ENCODE peak calls at places on chromosomes 16 and 17, in four cellular contexts. N is K562, D is GM12878, A is WTC11. P is an unnamed sample.

GRCh38 chr17:80284631-80285030 is 24.0 kb downstream of the RNF213 start:
- DNase-seq in N (peak), D (no peak), A (peak), P (no peak)

GRCh38 chr17:56929362-56929969 is 15.6 kb upstream of the TRIM25 start:
- DNase-seq in N (no peak), D (no peak), A (no peak), P (no peak)

GRCh38 chr16:2770057-2770780 is 6.9 kb downstream of the ELOB start:
- DNase-seq in N (no peak), D (no peak), A (no peak), P (no peak)

GRCh38 chr16:4350365-4350786 is 745 bp downstream of the PAM16 start:
- DNase-seq in N (no peak), D (no peak), A (no peak), P (no peak)

GRCh38 chr17:17445925-17446665 is 30.7 kb upstream of the MED9 start:
- DNase-seq in N (no peak), D (no peak), A (no peak), P (peak)

GRCh38 chr17:49898547-49899490 is 51.0 kb upstream of the TAC4 start:
- DNase-seq in N (peak), D (no peak), A (peak), P (peak)

GRCh38 chr17:73795730-73796129 is 151.5 kb upstream of the SDK2 start:
- DNase-seq in N (no peak), D (no peak), A (no peak), P (peak)

GRCh38 chr17:7404737-7405412 is 978 bp upstream of the TMEM256 start:
- DNase-seq in N (peak), D (no peak), A (peak), P (no peak)

DNA sequence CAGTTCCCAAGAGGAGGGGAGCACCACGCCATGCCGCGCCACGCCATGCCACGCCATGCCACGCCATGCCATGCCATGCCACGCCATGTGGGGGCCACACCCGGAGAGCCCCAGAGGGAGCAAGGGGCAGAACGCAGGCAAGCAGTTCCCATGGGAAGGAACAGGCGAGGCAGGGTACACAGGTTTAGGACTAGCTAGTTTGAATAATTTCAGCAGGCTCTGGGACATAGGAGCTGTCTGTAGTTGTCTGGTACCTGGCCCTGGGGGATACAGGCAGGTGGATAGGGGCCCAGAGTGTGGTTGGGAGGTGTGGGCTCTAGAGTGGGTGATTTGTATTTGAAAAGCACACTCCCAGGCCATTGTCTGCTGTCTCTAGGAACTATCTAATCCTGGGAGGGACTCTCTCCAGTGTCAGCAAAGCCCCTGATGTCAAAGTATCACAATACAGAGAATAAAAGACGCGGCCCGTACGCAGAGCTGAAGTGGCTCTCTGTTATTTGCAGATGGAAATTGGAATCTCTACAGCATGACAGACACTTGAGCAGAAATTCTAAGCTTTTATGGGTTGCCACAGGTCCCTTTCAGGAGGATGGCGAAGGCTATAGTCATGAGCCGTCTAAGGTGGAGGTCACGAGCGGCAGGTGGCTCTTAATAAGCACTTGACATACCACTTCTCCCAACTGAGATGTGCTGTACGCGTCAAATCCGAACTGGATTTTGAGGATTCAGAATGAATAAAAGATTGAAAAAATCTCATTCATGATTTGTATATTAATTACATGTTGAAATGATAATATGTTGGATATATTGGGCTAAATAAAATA is 220.8 kb upstream of the TNRC6C start:
- DNase-seq in N (no peak), D (no peak), A (peak), P (no peak)
- TF ChIP-seq TCF7 in N (no peak), D (no peak), A (no peak), P (no peak)

GRCh38 chr16:10123141-10123540 is 59.1 kb downstream of the GRIN2A start:
- DNase-seq in N (no peak), D (no peak), A (no peak), P (no peak)

GRCh38 chr16:10122026-10122425 is 60.2 kb downstream of the GRIN2A start:
- DNase-seq in N (no peak), D (no peak), A (no peak), P (no peak)

GRCh38 chr16:10121496-10121895 is 60.7 kb downstream of the GRIN2A start:
- DNase-seq in N (no peak), D (no peak), A (no peak), P (no peak)

GRCh38 chr16:10120953-10121352 is 61.3 kb downstream of the GRIN2A start:
- DNase-seq in N (no peak), D (no peak), A (no peak), P (no peak)

GRCh38 chr16:10122546-10122945 is 59.7 kb downstream of the GRIN2A start:
- DNase-seq in N (peak), D (no peak), A (peak), P (peak)
- TF ChIP-seq CTCF in N (peak), D (peak), A (no peak), P (peak)

DNA sequence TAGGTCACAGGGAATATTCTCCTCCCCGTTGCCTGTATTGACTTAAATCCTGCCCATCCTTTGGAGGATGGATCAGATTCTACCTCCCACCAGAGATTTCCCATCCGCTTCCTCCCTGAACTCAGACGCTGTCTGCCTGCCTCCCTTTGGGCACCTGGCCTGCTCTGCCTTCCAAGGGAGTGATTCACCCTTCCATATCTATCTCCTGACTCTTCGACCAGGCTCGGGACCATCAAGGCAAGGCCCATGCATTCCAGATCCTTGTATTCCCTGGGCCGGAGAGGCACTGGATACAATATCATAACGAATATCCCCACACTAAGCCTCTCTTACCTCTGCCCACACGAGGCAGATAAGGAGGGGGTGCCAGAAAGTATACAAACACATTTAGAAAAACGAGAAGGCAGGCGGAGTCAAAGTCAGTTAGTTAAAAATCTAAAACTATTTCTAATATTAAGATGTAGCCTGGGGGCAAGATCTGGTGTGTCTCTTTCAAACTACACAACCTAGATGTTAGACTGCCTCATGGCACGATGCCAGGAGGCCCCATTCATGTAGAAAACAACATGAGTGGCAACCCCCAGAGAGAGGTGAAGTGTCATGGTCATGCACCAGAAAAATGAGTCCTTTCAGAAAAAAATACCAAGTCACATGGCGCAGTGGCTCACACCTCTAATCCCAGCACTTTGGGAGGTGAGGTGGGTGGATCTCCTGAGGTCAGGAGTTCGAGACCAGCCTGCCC is 9.2 kb downstream of the PMP22 start:
- DNase-seq in N (no peak), D (no peak), A (no peak), P (no peak)
- TF ChIP-seq TCF7 in N (no peak), D (no peak), A (no peak), P (no peak)

DNA sequence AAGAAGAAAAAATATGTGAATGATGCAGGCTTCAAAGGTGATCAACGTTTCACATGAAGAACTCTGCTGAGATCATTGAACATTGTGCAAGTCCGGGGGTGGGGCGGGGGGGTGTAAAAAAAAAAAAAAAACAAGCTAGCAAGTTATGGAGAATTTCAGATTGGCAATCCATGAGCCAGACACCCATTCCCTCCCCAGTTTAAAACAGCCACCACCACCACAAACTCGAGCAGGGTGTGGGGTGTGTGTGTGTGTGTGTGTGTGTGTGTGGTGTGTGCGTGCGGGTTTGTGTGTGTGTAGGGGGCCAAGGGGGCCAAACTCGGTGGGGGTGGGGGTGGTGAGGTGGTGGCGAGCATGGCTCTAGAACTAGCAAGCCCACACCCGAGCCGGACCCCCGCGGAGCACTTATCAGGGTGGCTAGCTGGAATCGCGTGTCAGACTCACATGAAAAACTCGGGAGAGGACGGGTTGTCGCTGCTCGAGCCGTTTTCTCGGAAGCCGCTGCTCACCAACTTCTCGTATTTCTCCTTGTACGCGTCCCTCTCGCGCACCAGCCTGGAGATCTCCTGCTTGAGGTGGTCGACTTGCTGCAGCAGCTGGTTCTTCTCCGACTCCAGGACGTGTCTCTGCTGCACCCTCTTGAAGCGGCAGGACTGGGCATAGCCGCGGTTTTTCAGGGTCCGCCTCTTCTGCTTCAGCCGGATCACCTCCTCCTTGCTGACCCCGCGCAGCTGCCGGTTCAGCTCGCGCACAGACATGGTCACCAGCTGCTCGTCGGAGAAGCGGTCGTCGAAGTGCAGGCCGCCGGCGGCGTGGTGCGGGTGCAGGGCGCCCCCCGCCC is 2.0 kb downstream of the MAF start:
- DNase-seq in N (no peak), D (no peak), A (peak), P (no peak)
- TF ChIP-seq CTCF in N (no peak), D (no peak), A (no peak), P (peak)

DNA sequence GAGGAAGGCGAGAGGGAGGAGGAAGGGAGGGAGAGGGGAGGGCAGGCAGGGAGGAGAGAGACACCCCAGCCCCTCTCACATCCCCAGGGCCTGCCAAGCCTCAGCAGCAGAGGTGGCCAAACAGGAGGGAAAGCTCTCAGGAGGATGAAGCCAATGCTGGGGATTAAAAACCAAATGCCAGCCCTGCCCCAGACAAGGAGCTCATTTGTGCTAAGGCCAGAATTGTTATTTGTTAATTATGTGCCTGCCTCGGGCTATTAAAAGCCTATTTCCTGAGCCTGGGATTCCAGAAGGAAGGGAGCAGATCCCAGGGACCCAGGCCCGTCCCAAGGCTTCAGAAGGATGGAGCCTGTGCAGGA is 27.9 kb upstream of the GINS2 start:
- DNase-seq in N (no peak), D (no peak), A (no peak), P (no peak)
- TF ChIP-seq TCF7 in N (no peak), D (no peak), A (no peak), P (no peak)

GRCh38 chr16:85894266-85894665 is 4.7 kb upstream of the IRF8 start:
- DNase-seq in N (no peak), D (no peak), A (peak), P (peak)
- TF ChIP-seq CTCF in N (no peak), D (peak), A (no peak), P (peak)

GRCh38 chr17:5430413-5430999 is 8.4 kb downstream of the C1QBP start:
- DNase-seq in N (no peak), D (no peak), A (no peak), P (no peak)
- TF ChIP-seq TCF7 in N (no peak), D (no peak), A (no peak), P (no peak)

DNA sequence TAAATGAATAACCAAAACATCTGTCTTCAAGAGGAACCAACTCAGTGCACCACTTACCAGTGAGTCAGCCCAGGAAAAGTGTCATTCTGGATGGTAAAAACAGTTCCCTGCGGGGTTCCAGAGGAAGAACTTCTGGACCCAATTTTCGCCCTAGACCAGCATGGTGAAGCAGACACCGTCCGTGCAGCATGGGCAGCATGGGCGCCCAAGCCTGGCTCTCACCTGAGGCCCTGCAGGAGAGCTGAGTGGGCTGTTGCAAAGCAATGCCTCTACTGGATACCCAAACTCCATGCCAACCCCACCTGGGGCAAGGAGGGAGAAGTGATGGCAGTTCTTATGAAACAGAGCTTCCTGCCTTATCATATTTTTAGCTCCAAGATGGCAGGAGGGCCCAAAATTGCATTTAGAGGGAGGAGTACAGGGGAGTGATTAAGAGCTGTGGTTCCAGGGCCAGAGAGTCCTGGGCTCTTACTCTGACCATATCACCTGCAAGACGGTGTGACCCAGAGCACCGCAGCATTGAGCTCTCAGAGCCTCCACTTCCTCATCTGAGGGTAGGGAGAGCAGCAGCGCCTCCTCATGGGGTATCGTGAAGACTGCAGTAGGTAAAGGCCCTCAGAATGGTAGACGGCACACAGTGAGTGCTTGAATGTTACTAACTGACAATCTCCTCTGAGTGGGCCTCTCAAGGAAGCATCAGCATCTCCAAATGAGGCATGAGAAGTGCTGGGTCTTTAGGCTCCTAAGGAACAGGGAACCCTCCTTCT is 16.6 kb upstream of the INPP5K start:
- DNase-seq in N (peak), D (no peak), A (peak), P (no peak)
- TF ChIP-seq CTCF in N (peak), D (peak), A (peak), P (peak)

GRCh38 chr16:79437764-79438728 is 162.5 kb downstream of the MAF start:
- DNase-seq in N (no peak), D (no peak), A (peak), P (no peak)
- TF ChIP-seq TCF7 in N (no peak), D (no peak), A (no peak), P (no peak)